ENCODE peak calls at places on chromosomes 6 and 20, in five cellular contexts. F, D, N, B and P are unnamed samples.

GRCh38 chr6:170100046-170100445 is 190.8 kb downstream of the DLL1 start:
- DNase-seq in N (no peak), F (no peak), D (peak; percentile 23), B (no peak), P (no peak)

GRCh38 chr20:34316191-34316814 is 13.1 kb upstream of the AHCY start:
- DNase-seq in D (no peak), B (no peak), N (no peak), F (peak; percentile 33), P (no peak)

GRCh38 chr6:153405926-153406325 is 274.8 kb upstream of the RGS17 start:
- DNase-seq in B (no peak), D (no peak), F (no peak), N (no peak), P (no peak)

GRCh38 chr6:44925100-44925739 is 402.9 kb upstream of the RUNX2 start:
- DNase-seq in B (peak; percentile 44), F (no peak), D (no peak), N (peak; percentile 13), P (no peak)

GRCh38 chr6:5981274-5982026 is 25.3 kb downstream of the NRN1 start:
- DNase-seq in D (no peak), N (no peak), B (no peak), F (no peak), P (no peak)

GRCh38 chr6:154234019-154234772 is 122.4 kb downstream of the IPCEF1 start:
- DNase-seq in N (peak; percentile 72), B (no peak), D (no peak), F (no peak), P (no peak)

GRCh38 chr6:29456971-29457370 is at the start of the genes OR11A1 and OR2H1:
- DNase-seq in D (no peak), B (no peak), F (no peak), N (no peak), P (no peak)

GRCh38 chr6:137805622-137806021 is 61.4 kb upstream of the TNFAIP3 start:
- DNase-seq in F (no peak), N (no peak), D (no peak), B (no peak), P (no peak)

GRCh38 chr6:10583509-10583908 is 62.4 kb downstream of the GCNT2 start:
- DNase-seq in D (no peak), F (no peak), B (peak; percentile 50), N (no peak), P (no peak)

GRCh38 chr20:14919473-14920157 is 582.2 kb upstream of the FLRT3 start:
- DNase-seq in F (peak; percentile 6), B (no peak), N (no peak), D (peak; percentile 67), P (no peak)

GRCh38 chr20:61560361-61560853 is 308.3 kb downstream of the CDH4 start:
- DNase-seq in N (no peak), F (no peak), D (peak; percentile 81), B (no peak), P (no peak)

GRCh38 chr6:63197741-63198140 is 13.5 kb upstream of the FKBP1C start:
- DNase-seq in B (no peak), N (no peak), D (no peak), F (no peak), P (no peak)

GRCh38 chr6:128071212-128071611 is 170.4 kb upstream of the THEMIS start:
- DNase-seq in F (no peak), D (no peak), B (no peak), N (no peak), P (no peak)

GRCh38 chr6:1388081-1388926 is 1.1 kb upstream of the FOXF2 start:
- DNase-seq in D (peak; percentile 76), B (no peak), N (no peak), F (no peak), P (no peak)

GRCh38 chr6:106520711-106521367 is 108.5 kb downstream of the RTN4IP1 start:
- DNase-seq in F (no peak), B (no peak), D (no peak), N (peak; percentile 95), P (no peak)

GRCh38 chr6:154249499-154250298 is 106.9 kb downstream of the IPCEF1 start:
- DNase-seq in F (no peak), D (no peak), B (no peak), N (peak; percentile 92), P (no peak)

GRCh38 chr6:167122041-167122826 is 662 bp upstream of the CCR6 start:
- DNase-seq in D (no peak), N (no peak), F (no peak), B (no peak), P (no peak)

GRCh38 chr20:46307139-46307998 is 929 bp downstream of the CDH22 start:
- DNase-seq in D (peak; percentile 89), F (no peak), N (no peak), B (peak; percentile 44), P (peak; percentile 80)

GRCh38 chr6:162864901-162865300 is 137.1 kb downstream of the PACRG start:
- DNase-seq in B (no peak), F (no peak), D (no peak), N (no peak), P (no peak)

GRCh38 chr6:26304213-26305096 is 60.5 kb upstream of the BTN3A2 start:
- DNase-seq in B (no peak), D (no peak), N (no peak), F (peak; percentile 81), P (no peak)

GRCh38 chr20:47172579-47172978 is 183.9 kb downstream of the ZMYND8 start:
- DNase-seq in F (no peak), N (no peak), B (no peak), D (no peak), P (no peak)

GRCh38 chr20:52154575-52154974 is 37.0 kb downstream of the ZFP64 start:
- DNase-seq in B (no peak), F (no peak), D (no peak), N (no peak), P (no peak)

GRCh38 chr6:110351546-110351945 is 6.6 kb downstream of the METTL24 start:
- DNase-seq in D (no peak), B (no peak), N (no peak), F (no peak), P (no peak)

GRCh38 chr20:20658871-20659415 is 53.5 kb downstream of the RALGAPA2 start:
- DNase-seq in D (no peak), N (no peak), F (no peak), B (no peak), P (no peak)

GRCh38 chr20:20568604-20569205 is 143.7 kb downstream of the RALGAPA2 start:
- DNase-seq in B (peak; percentile 58), F (no peak), D (no peak), N (no peak), P (no peak)

GRCh38 chr20:51404297-51405060 is 138.0 kb downstream of the NFATC2 start:
- DNase-seq in B (no peak), N (peak; percentile 80), D (no peak), F (no peak), P (no peak)

GRCh38 chr6:2514965-2515543 is 235.7 kb downstream of the MYLK4 start:
- DNase-seq in F (no peak), N (no peak), B (peak; percentile 99), D (no peak), P (no peak)

GRCh38 chr6:168951224-168951616 is 302.4 kb downstream of the THBS2 start:
- DNase-seq in F (no peak), D (no peak), N (no peak), B (no peak), P (no peak)

GRCh38 chr20:23136893-23137745 is 51.0 kb upstream of the CD93 start:
- DNase-seq in D (no peak), F (no peak), N (no peak), B (no peak), P (no peak)

GRCh38 chr20:57159193-57159851 is 107.1 kb downstream of the BMP7 start:
- DNase-seq in N (no peak), B (no peak), F (no peak), D (no peak), P (no peak)

GRCh38 chr6:73652637-73653570 is 888 bp downstream of the SLC17A5 start:
- DNase-seq in D (peak; percentile 68), F (peak; percentile 52), N (peak; percentile 61), B (peak; percentile 80), P (peak; percentile 48)

GRCh38 chr6:89758830-89759229 is 60.8 kb downstream of the MDN1 start:
- DNase-seq in N (no peak), D (no peak), F (no peak), B (no peak), P (no peak)

GRCh38 chr6:112337209-112337638 is 9.9 kb upstream of the RFPL4B start:
- DNase-seq in N (no peak), D (peak; percentile 50), B (peak; percentile 50), F (peak; percentile 43), P (peak; percentile 51)

GRCh38 chr6:93412452-93412851 is 6.9 kb downstream of the EPHA7 start:
- DNase-seq in N (no peak), B (no peak), F (no peak), D (no peak), P (no peak)
- TF ChIP-seq JUND in N (no peak), B (no peak), F (no peak), D (no peak), P (no peak)

GRCh38 chr20:31972481-31973386 is 4.8 kb downstream of the XKR7 start:
- DNase-seq in N (no peak), D (no peak), F (no peak), B (no peak), P (peak; percentile 88)
- TF ChIP-seq JUND in N (no peak), D (no peak), F (no peak), B (no peak), P (no peak)

GRCh38 chr6:158481612-158482473 is 78.0 kb upstream of the TMEM181 start:
- DNase-seq in F (peak; percentile 43), N (no peak), D (no peak), B (no peak), P (no peak)
- TF ChIP-seq JUND in F (peak; percentile 84), N (no peak), D (no peak), B (no peak), P (no peak)

GRCh38 chr20:1505361-1505760 is 14.1 kb upstream of the SIRPB2 start:
- DNase-seq in N (no peak), D (no peak), B (no peak), F (no peak), P (no peak)
- TF ChIP-seq JUND in N (no peak), D (no peak), B (no peak), F (no peak), P (no peak)

GRCh38 chr6:131383421-131384411 is 189.3 kb upstream of the ARG1 start:
- DNase-seq in D (no peak), F (no peak), B (no peak), N (no peak), P (no peak)
- TF ChIP-seq JUND in D (no peak), F (no peak), B (no peak), N (no peak), P (no peak)

DNA sequence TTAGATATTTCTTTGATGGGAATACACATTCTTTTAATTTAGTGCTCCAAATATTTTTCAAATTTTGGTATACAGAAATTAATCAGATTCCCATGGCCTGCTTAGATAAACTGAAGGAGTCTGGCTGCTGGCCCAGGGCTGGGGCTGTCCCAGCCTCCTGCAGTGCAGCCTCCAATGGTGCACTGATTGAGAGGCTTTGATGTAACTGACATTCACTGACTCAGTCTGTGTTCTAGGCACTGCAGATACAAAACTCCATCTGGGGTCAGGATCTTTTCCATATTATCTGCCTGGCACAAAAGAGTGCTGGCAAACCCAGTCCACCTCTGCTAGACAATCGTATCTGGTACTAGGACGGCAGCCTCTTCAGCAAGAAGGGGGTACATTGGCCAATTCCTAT is 64.8 kb downstream of the GRIK2 start:
- DNase-seq in N (no peak), D (no peak), B (no peak), F (peak; percentile 0), P (no peak)
- TF ChIP-seq JUND in N (no peak), D (no peak), B (no peak), F (no peak), P (no peak)